ENCODE peak calls at places on chromosomes 5 and 9, in five cellular contexts. M is IMR-90, R is AG09319, P is breast epithelium, H is upper lobe of right lung. K is an unnamed sample.

GRCh38 chr9:71145179-71145578 is 23.8 kb upstream of the TRPM3 start:
- DNase-seq in M (no peak), R (no peak), P (no peak), H (no peak), K (no peak)

GRCh38 chr5:179294891-179295777 is 50.1 kb downstream of the ADAMTS2 start:
- DNase-seq in M (no peak), R (no peak), P (no peak), H (peak), K (no peak)

GRCh38 chr5:38453506-38453905 is 102.9 kb downstream of the LIFR start:
- DNase-seq in M (no peak), R (no peak), P (no peak), H (no peak), K (no peak)

GRCh38 chr9:116924462-116925110 is 237.5 kb downstream of the TRIM32 start:
- DNase-seq in M (no peak), R (no peak), P (no peak), H (no peak), K (no peak)

GRCh38 chr9:108562176-108562575 is 293.6 kb downstream of the ACTL7B start:
- DNase-seq in M (no peak), R (no peak), P (no peak), H (no peak), K (no peak)

GRCh38 chr5:50687548-50687947 is 21.1 kb downstream of the PARP8 start:
- DNase-seq in M (no peak), R (no peak), P (no peak), H (no peak), K (no peak)

GRCh38 chr5:156529902-156530301 is 202.9 kb downstream of the SGCD start:
- DNase-seq in M (peak), R (no peak), P (no peak), H (no peak), K (no peak)

GRCh38 chr9:136672431-136673087 is 9.8 kb downstream of the EGFL7 start:
- DNase-seq in M (no peak), R (no peak), P (no peak), H (no peak), K (no peak)

GRCh38 chr5:61575103-61575502 is 243.0 kb downstream of the ZSWIM6 start:
- DNase-seq in M (peak), R (peak), P (no peak), H (no peak), K (no peak)

GRCh38 chr5:153515269-153515668 is 24.8 kb downstream of the GRIA1 start:
- DNase-seq in M (peak), R (peak), P (no peak), H (no peak), K (no peak)

GRCh38 chr5:125719681-125720676 is 703.2 kb upstream of the GRAMD2B start:
- DNase-seq in M (peak), R (no peak), P (no peak), H (no peak), K (no peak)

GRCh38 chr9:134967547-134967930 is 49.8 kb upstream of the FCN1 start:
- DNase-seq in M (peak), R (no peak), P (peak), H (peak), K (peak)

GRCh38 chr9:100583019-100583802 is 5.3 kb downstream of the CAVIN4 start:
- DNase-seq in M (no peak), R (no peak), P (no peak), H (no peak), K (no peak)

GRCh38 chr9:88460583-88461332 is 72.5 kb downstream of the SPIN1 start:
- DNase-seq in M (no peak), R (no peak), P (no peak), H (no peak), K (no peak)

GRCh38 chr5:135423158-135423925 is 23.8 kb downstream of the DCANP1 start:
- DNase-seq in M (no peak), R (no peak), P (no peak), H (no peak), K (no peak)

GRCh38 chr5:169956756-169957155 is 23.5 kb downstream of the INSYN2B start:
- DNase-seq in M (peak), R (no peak), P (no peak), H (no peak), K (no peak)

GRCh38 chr5:9710069-9710468 is 79.9 kb upstream of the TAS2R1 start:
- DNase-seq in M (no peak), R (no peak), P (no peak), H (no peak), K (no peak)

GRCh38 chr9:33029106-33029788 is 4.2 kb downstream of the DNAJA1 start:
- DNase-seq in M (peak), R (peak), P (no peak), H (no peak), K (no peak)

GRCh38 chr9:95031711-95032461 is 285.6 kb downstream of the FANCC start:
- DNase-seq in M (no peak), R (no peak), P (no peak), H (peak), K (peak)

GRCh38 chr9:83346655-83347393 is 191.4 kb downstream of the FRMD3 start:
- DNase-seq in M (no peak), R (no peak), P (no peak), H (no peak), K (no peak)

GRCh38 chr9:19030899-19031298 is 2.1 kb downstream of the SAXO1 start:
- DNase-seq in M (peak), R (no peak), P (no peak), H (no peak), K (no peak)

GRCh38 chr9:19032411-19032810 is 598 bp downstream of the SAXO1 start:
- DNase-seq in M (no peak), R (no peak), P (no peak), H (no peak), K (no peak)

GRCh38 chr9:19033015-19033414 is at the start of gene SAXO1:
- DNase-seq in M (no peak), R (no peak), P (no peak), H (no peak), K (no peak)

GRCh38 chr9:19036611-19037010 is 3.6 kb upstream of the SAXO1 start:
- DNase-seq in M (no peak), R (no peak), P (no peak), H (no peak), K (no peak)
- TF ChIP-seq CTCF in M (no peak), R (no peak), P (no peak), H (no peak), K (no peak)

DNA sequence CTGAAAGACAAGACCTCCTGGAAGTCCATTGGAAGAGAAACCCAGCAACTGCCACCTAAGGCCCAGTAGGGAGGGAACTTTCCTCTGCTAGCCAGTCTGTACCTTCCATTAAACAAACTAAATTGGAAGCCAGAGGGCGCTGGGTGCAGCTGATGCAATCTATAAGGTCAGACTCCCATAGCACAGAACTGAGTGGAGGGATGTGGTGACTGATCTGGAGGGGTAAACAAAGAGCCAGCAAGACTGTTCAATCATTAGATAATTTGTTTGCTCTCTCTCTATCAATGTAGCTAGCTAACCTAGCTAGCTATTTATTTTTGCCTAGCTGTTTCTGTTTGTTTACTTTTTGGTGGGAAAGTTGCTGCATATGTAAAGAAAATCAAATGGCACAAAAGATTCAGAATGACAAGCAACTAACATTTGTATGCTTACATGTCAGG is 291.8 kb upstream of the DAB2 start:
- DNase-seq in M (peak), R (peak), P (peak), H (no peak), K (no peak)
- TF ChIP-seq CTCF in M (peak), R (peak), P (peak), H (peak), K (peak)

GRCh38 chr5:21419383-21419782 is 1431.4 kb upstream of the CDH18 start:
- DNase-seq in M (no peak), R (no peak), P (no peak), H (no peak), K (no peak)
- TF ChIP-seq CTCF in M (no peak), R (no peak), P (no peak), H (no peak), K (no peak)

DNA sequence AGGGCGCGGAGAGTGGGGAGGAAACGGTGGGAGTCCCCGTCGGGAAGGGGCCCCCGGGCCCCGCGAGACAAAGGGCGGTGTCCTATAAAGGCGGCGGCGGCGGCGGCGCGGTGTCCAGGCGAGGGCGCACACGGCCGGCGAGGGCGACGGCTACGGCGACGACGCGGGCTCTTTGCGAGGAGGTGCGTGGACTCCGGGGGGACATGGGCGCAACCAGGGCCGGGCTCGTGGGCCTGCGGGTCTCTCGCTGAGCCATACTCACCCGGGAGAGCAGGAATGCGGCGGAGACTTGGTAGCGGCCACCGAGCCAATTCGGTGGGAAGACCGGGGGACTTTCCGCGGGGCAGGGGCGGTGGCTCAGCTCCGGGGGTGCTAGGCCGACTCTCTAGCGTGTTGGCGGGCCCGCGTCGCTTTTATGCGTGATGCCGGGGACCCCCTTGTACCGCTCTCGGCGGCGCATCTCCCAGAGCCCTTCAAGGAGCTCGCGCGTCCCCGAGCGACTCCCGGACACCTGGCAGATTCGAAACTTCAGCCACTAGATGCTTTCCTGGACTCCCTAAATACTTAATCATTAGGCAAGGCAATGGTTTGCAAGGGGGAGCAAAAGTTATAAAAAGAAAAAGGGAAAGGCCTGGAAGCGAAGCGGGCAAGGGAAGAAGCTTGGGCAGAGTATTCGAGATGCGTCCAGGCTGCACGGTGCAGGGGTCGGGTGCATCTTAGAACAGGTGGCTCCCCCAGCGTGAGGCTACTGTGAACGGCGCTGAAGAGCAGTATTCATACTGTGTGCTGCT is 5.9 kb upstream of the TAL2 start:
- DNase-seq in M (no peak), R (no peak), P (no peak), H (no peak), K (no peak)
- TF ChIP-seq CTCF in M (peak), R (no peak), P (no peak), H (no peak), K (peak)

GRCh38 chr5:55407059-55407684 is 99.4 kb downstream of the MTREX start:
- DNase-seq in M (peak), R (peak), P (no peak), H (no peak), K (no peak)

GRCh38 chr5:55407984-55408383 is 100.2 kb downstream of the MTREX start:
- DNase-seq in M (no peak), R (no peak), P (no peak), H (no peak), K (no peak)

GRCh38 chr5:55406292-55406691 is 98.5 kb downstream of the MTREX start:
- DNase-seq in M (no peak), R (no peak), P (no peak), H (no peak), K (no peak)

GRCh38 chr5:55402199-55402598 is 94.4 kb downstream of the MTREX start:
- DNase-seq in M (no peak), R (no peak), P (no peak), H (no peak), K (no peak)
- TF ChIP-seq CTCF in M (no peak), R (no peak), P (no peak), H (no peak), K (no peak)

GRCh38 chr9:91730806-91731205 is 219.2 kb downstream of the ROR2 start:
- DNase-seq in M (no peak), R (no peak), P (no peak), H (no peak), K (no peak)

GRCh38 chr9:91733006-91733624 is 216.9 kb downstream of the ROR2 start:
- DNase-seq in M (no peak), R (no peak), P (no peak), H (no peak), K (no peak)

GRCh38 chr9:91729558-91729842 is 220.5 kb downstream of the ROR2 start:
- DNase-seq in M (no peak), R (no peak), P (no peak), H (no peak), K (no peak)

GRCh38 chr9:91734371-91734981 is 215.6 kb downstream of the ROR2 start:
- DNase-seq in M (peak), R (no peak), P (peak), H (peak), K (peak)

DNA sequence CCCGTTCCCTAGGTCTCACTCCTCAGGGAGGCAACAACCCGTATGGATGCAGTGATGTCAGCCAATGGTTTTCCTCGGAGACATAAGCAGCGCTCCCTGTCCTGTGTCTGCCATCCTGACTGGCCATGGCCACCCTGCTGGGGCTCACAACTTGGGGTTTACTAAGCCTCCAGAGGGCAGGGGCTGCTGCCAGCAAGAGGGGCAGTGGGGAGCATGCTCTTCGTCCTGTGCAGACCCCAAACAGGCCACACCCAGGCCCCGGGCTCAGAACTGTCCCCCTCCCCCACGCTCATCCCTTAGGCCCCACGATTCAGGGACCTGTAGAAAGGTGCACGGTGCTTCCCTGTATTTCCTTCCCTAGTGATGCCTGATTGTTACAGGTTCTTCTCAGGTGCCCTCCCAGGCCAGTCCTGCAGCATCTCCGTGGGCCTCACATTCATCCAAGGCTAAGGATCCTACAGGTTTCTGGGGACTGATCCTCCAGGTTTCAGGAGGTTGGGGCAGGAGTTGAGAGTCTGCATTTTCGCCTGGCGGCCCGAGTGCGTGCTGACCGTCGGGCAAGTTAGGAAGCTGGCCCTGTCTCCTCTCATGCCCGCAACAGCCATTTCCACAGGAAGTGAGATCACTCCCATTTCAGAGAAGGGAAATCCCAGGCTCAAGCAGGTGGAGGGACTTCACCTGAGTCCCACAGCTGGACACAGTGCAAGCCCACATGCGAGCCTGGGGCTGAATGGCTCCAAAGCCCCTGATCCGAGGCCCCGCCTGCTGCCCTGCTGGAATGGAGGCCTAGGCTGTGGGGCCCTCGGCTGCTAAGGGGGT is 217.6 kb downstream of the ROR2 start:
- DNase-seq in M (no peak), R (no peak), P (no peak), H (no peak), K (no peak)
- TF ChIP-seq CTCF in M (no peak), R (no peak), P (no peak), H (no peak), K (no peak)

GRCh38 chr5:143209881-143210395 is 193.5 kb downstream of the NR3C1 start:
- DNase-seq in M (no peak), R (no peak), P (no peak), H (no peak), K (no peak)

GRCh38 chr5:143208365-143208641 is 195.2 kb downstream of the NR3C1 start:
- DNase-seq in M (no peak), R (no peak), P (no peak), H (no peak), K (no peak)

GRCh38 chr5:143207058-143207457 is 196.4 kb downstream of the NR3C1 start:
- DNase-seq in M (no peak), R (no peak), P (no peak), H (no peak), K (no peak)

GRCh38 chr5:143207563-143208364 is 195.7 kb downstream of the NR3C1 start:
- DNase-seq in M (peak), R (no peak), P (no peak), H (no peak), K (no peak)

GRCh38 chr5:143208781-143209510 is 194.5 kb downstream of the NR3C1 start:
- DNase-seq in M (peak), R (no peak), P (no peak), H (no peak), K (no peak)
- TF ChIP-seq CTCF in M (peak), R (no peak), P (no peak), H (no peak), K (no peak)

GRCh38 chr9:98409637-98410173 is 154.3 kb upstream of the TBC1D2 start:
- DNase-seq in M (no peak), R (no peak), P (no peak), H (peak), K (no peak)

GRCh38 chr9:98411981-98412561 is 156.6 kb upstream of the TBC1D2 start:
- DNase-seq in M (no peak), R (no peak), P (no peak), H (no peak), K (no peak)

GRCh38 chr9:98406469-98406868 is 151.0 kb upstream of the TBC1D2 start:
- DNase-seq in M (no peak), R (no peak), P (no peak), H (peak), K (no peak)

GRCh38 chr9:98415782-98416181 is 160.3 kb upstream of the TBC1D2 start:
- DNase-seq in M (no peak), R (no peak), P (no peak), H (no peak), K (no peak)

GRCh38 chr9:98410185-98410697 is 154.8 kb upstream of the TBC1D2 start:
- DNase-seq in M (peak), R (peak), P (no peak), H (no peak), K (no peak)
- TF ChIP-seq CTCF in M (peak), R (peak), P (no peak), H (peak), K (peak)

GRCh38 chr5:73780297-73781080 is 154.5 kb downstream of the ARHGEF28 start:
- DNase-seq in M (no peak), R (no peak), P (no peak), H (no peak), K (peak)

GRCh38 chr5:73786043-73786831 is 160.2 kb downstream of the ARHGEF28 start:
- DNase-seq in M (no peak), R (no peak), P (no peak), H (no peak), K (no peak)

GRCh38 chr5:73783823-73784222 is 157.8 kb downstream of the ARHGEF28 start:
- DNase-seq in M (peak), R (no peak), P (no peak), H (no peak), K (no peak)
- TF ChIP-seq CTCF in M (peak), R (peak), P (peak), H (peak), K (peak)